ENCODE peak calls at places on chromosome 17, in nine cellular contexts. D is psoas muscle, T is pancreas, O is IMR-90, H is breast epithelium, X is tibial artery, A is Caco-2, F is heart left ventricle, I is GM23338. S is an unnamed sample.

GRCh38 chr17:41307647-41308046 is 1.5 kb downstream of the KRTAP16-1 start:
- DNase-seq in D (no peak), T (no peak), O (no peak), H (no peak), X (no peak), A (no peak), F (no peak), I (no peak), S (no peak)

GRCh38 chr17:39754958-39755549 is 17.3 kb downstream of the GRB7 start:
- DNase-seq in D (peak; percentile 55), T (no peak), O (no peak), H (no peak), X (peak; percentile 68), A (no peak), F (no peak), I (peak; percentile 62), S (no peak)

GRCh38 chr17:39791296-39791992 is 53.7 kb downstream of the GRB7 start:
- DNase-seq in D (no peak), T (no peak), O (no peak), H (no peak), X (no peak), A (no peak), F (no peak), I (peak; percentile 26), S (no peak)

GRCh38 chr17:80441598-80442304 is 26.8 kb downstream of the ENDOV start:
- DNase-seq in D (no peak), T (no peak), O (no peak), H (no peak), X (no peak), A (no peak), F (no peak), I (no peak), S (no peak)

GRCh38 chr17:1592751-1593629 is 30.4 kb upstream of the PITPNA start:
- DNase-seq in D (no peak), T (no peak), O (no peak), H (no peak), X (no peak), A (peak; percentile 88), F (no peak), I (no peak), S (no peak)

GRCh38 chr17:8939496-8940334 is 25.8 kb downstream of the PIK3R5 start:
- DNase-seq in D (no peak), T (no peak), O (no peak), H (no peak), X (no peak), A (no peak), F (no peak), I (peak; percentile 10), S (no peak)

GRCh38 chr17:3038941-3039340 is 24.5 kb downstream of the OR1D5 start:
- DNase-seq in D (no peak), T (no peak), O (no peak), H (no peak), X (no peak), A (no peak), F (no peak), I (peak; percentile 27), S (no peak)

GRCh38 chr17:77569846-77570564 is 388.5 kb upstream of the TNRC6C start:
- DNase-seq in D (no peak), T (no peak), O (no peak), H (no peak), X (peak; percentile 62), A (no peak), F (no peak), I (no peak), S (no peak)

GRCh38 chr17:17681744-17682292 is 560 bp downstream of the RAI1 start:
- DNase-seq in D (peak; percentile 71), T (peak; percentile 51), O (no peak), H (no peak), X (no peak), A (peak; percentile 66), F (peak; percentile 64), I (no peak), S (no peak)

GRCh38 chr17:79126139-79126538 is 51.5 kb downstream of the ENGASE start:
- DNase-seq in D (no peak), T (no peak), O (no peak), H (no peak), X (no peak), A (peak; percentile 41), F (no peak), I (peak; percentile 54), S (no peak)

GRCh38 chr17:30318190-30318589 is 15.7 kb downstream of the TMIGD1 start:
- DNase-seq in D (no peak), T (no peak), O (no peak), H (no peak), X (no peak), A (no peak), F (no peak), I (no peak), S (no peak)

GRCh38 chr17:45129940-45130639 is 2.2 kb downstream of the PLCD3 start:
- DNase-seq in D (no peak), T (no peak), O (peak; percentile 12), H (no peak), X (peak; percentile 57), A (peak; percentile 53), F (peak; percentile 17), I (no peak), S (no peak)

GRCh38 chr17:15409721-15410247 is 57.6 kb downstream of the CDRT4 start:
- DNase-seq in D (no peak), T (no peak), O (peak; percentile 98), H (peak; percentile 82), X (peak; percentile 82), A (no peak), F (no peak), I (no peak), S (no peak)

GRCh38 chr17:38748329-38749221 is at the start of gene PCGF2:
- DNase-seq in D (peak; percentile 88), T (peak; percentile 90), O (peak; percentile 89), H (peak; percentile 87), X (peak; percentile 94), A (peak; percentile 92), F (peak; percentile 94), I (peak; percentile 98), S (peak; percentile 91)

GRCh38 chr17:64781013-64781392 is 118.9 kb upstream of the SMURF2 start:
- DNase-seq in D (no peak), T (no peak), O (no peak), H (no peak), X (peak; percentile 64), A (peak; percentile 47), F (no peak), I (peak; percentile 26), S (no peak)

GRCh38 chr17:60740584-60740983 is 62.9 kb downstream of the BCAS3 start:
- DNase-seq in D (no peak), T (no peak), O (no peak), H (no peak), X (no peak), A (no peak), F (no peak), I (no peak), S (no peak)

GRCh38 chr17:78677303-78678219 is 100.4 kb upstream of the DNAH17 start:
- DNase-seq in D (peak; percentile 83), T (no peak), O (no peak), H (no peak), X (no peak), A (no peak), F (no peak), I (no peak), S (no peak)

GRCh38 chr17:29778936-29779811 is 150.9 kb downstream of the SSH2 start:
- DNase-seq in D (peak; percentile 81), T (peak; percentile 52), O (peak; percentile 46), H (peak; percentile 57), X (peak; percentile 87), A (peak; percentile 84), F (peak; percentile 80), I (peak; percentile 70), S (peak; percentile 65)

GRCh38 chr17:71304498-71305158 is 816.2 kb upstream of the SOX9 start:
- DNase-seq in D (no peak), T (no peak), O (no peak), H (no peak), X (no peak), A (no peak), F (no peak), I (peak; percentile 55), S (no peak)
- TF ChIP-seq CTCF in D (no peak), T (no peak), O (no peak), H (no peak), X (no peak), A (no peak), F (no peak), I (peak; percentile 65), S (no peak)

GRCh38 chr17:34991606-34992005 is 11.3 kb downstream of the LIG3 start:
- DNase-seq in D (no peak), T (no peak), O (no peak), H (no peak), X (no peak), A (no peak), F (no peak), I (no peak), S (no peak)
- H3K36me3 ChIP-seq in D (peaks cover 19% of the 10 kb centered on the region), T (peaks cover 6% of the 10 kb centered on the region), O (peaks cover 46% of the 10 kb centered on the region), H (no peaks in the 10 kb centered on the region), X (peaks cover 82% of the 10 kb centered on the region), A (peaks cover 2% of the 10 kb centered on the region), F (peaks cover 96% of the 10 kb centered on the region), I (peaks cover 76% of the 10 kb centered on the region), S (peaks cover 35% of the 10 kb centered on the region)

DNA sequence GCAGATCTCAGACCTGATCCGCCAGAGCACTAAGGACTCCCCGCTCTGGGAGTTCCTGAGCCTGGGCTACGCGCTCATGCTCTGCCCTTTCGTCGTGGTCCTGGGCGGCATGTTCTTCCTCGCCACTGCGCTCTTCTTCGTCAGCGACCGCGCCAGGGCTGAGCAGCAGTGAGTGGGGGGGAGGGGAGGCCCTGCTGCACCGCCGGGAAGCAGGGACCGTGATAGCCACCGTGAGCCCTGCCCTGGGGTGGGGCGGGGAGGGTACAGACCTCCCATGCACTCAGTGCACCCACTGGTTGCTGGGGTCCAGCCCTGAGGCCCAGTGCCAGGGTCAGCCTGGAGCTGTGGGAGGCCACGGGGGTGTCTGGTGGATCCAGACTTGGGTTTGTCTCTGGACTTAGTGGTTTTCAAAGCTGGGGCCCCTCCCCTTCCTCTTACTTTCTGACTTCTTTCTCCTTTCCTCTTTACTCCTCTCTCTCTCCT is 18.9 kb downstream of the MYBBP1A start:
- DNase-seq in D (peak; percentile 56), T (no peak), O (no peak), H (no peak), X (no peak), A (no peak), F (no peak), I (peak; percentile 62), S (no peak)
- H3K4me3 ChIP-seq in D (peak overlapping the region; percentile 7), T (no peak overlapping the region), O (no peak overlapping the region), H (peak overlapping the region; percentile 54), X (no peak overlapping the region), A (no peak overlapping the region), F (peak overlapping the region; percentile 37), I (peak overlapping the region; percentile 50), S (no peak overlapping the region)

DNA sequence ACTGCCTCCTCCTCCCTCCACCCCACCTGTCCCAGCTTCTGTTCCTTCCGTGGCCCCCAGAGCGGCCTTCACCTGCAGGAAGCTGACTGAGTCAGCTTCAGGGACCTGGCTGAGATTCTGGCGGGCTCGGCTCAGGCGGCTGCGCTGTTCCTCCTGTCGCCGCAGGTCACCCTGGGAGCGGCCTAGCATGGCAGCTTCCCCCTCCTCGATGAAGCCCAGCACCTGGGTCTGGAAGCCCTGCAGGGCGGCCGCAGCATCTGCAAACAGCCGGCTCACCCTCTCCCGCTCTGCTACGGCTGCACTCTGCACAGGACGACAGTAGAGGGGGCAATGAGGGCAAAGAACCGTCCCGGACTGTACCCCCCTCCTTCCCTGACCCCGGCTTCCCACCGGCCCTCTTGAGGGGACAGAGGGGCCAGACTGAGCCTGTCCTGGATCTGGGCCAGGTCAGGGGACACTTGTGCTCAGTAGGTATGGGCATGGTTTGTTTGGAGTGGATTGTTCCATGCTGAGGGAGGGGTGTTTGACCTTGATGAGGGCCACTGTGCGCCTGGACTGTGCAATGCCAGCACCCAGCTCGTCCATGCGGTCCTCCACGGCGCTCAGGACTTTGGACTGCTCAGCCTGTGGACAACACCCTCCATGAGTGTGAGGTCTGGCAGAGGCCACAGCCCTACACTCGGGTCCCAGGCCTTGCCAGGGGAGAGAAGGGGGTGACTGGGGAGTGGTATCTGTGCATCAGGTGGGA is 2.0 kb downstream of the TRIM47 start:
- DNase-seq in D (no peak), T (peak; percentile 92), O (no peak), H (no peak), X (peak; percentile 77), A (no peak), F (peak; percentile 58), I (peak; percentile 80), S (peak; percentile 74)
- TF ChIP-seq CTCF in D (no peak), T (no peak), O (peak; percentile 3), H (peak; percentile 13), X (no peak), A (no peak), F (no peak), I (peak; percentile 51), S (no peak)